ENCODE peak calls at places on chromosomes 11 and 22, in seven cellular contexts. P is GM12891, S is HepG2, A is H1, B is SK-N-SH, G is GM12878, Y is K562. T is an unnamed sample.
A peak's percentile ranks its signal among the peaks of the same experiment; 100 is the strongest.

GRCh38 chr11:87304350-87304749 is 266.6 kb downstream of the TMEM135 start:
- DNase-seq in A (no peak), B (no peak), P (no peak), S (no peak), Y (no peak), G (no peak), T (no peak)

GRCh38 chr11:66857234-66857926 is 516 bp downstream of the LRFN4 start:
- DNase-seq in P (peak; percentile 60), G (no peak), S (peak; percentile 30), Y (peak; percentile 74), A (no peak), B (peak; percentile 85), T (peak; percentile 56)

GRCh38 chr22:26585104-26585790 is 4.7 kb downstream of the TPST2 start:
- DNase-seq in S (no peak), Y (no peak), B (peak; percentile 53), P (no peak), A (no peak), G (no peak), T (no peak)

GRCh38 chr11:32594272-32594671 is 10.6 kb downstream of the EIF3M start:
- DNase-seq in A (no peak), S (no peak), P (no peak), B (no peak), G (no peak), Y (no peak), T (no peak)

GRCh38 chr11:33636104-33636503 is 64.5 kb downstream of the C11orf91 start:
- DNase-seq in B (no peak), G (no peak), S (no peak), P (no peak), Y (no peak), A (no peak), T (no peak)

GRCh38 chr11:95863486-95864140 is 60.3 kb downstream of the MTMR2 start:
- DNase-seq in P (no peak), B (no peak), S (no peak), Y (no peak), A (no peak), G (no peak), T (no peak)

GRCh38 chr11:95016133-95016532 is 8.9 kb upstream of the KDM4E start:
- DNase-seq in A (no peak), S (no peak), Y (no peak), B (no peak), G (no peak), P (no peak), T (no peak)

GRCh38 chr11:1732421-1733008 is 17.9 kb downstream of the IFITM10 start:
- DNase-seq in P (no peak), B (no peak), S (no peak), A (no peak), Y (no peak), G (no peak), T (no peak)

GRCh38 chr11:27770576-27770975 is 70.3 kb upstream of the BDNF start:
- DNase-seq in G (no peak), Y (no peak), A (no peak), B (no peak), S (no peak), P (no peak), T (no peak)

GRCh38 chr22:29635734-29636357 is 32.4 kb downstream of the NF2 start:
- DNase-seq in G (peak; percentile 23), A (no peak), Y (peak; percentile 29), P (no peak), B (peak; percentile 60), S (peak; percentile 32), T (no peak)
- TF ChIP-seq TAF1 in G (no peak), A (no peak), Y (no peak), P (no peak), B (no peak), S (no peak), T (no peak)

GRCh38 chr22:50705851-50706351 is 32.1 kb upstream of the ACR start:
- DNase-seq in P (no peak), B (no peak), S (no peak), Y (no peak), G (no peak), A (no peak), T (no peak)
- TF ChIP-seq TAF1 in P (no peak), B (no peak), S (no peak), Y (no peak), G (no peak), A (no peak), T (no peak)

GRCh38 chr11:126341760-126342161 is 13.7 kb upstream of the ST3GAL4 start:
- DNase-seq in Y (no peak), P (no peak), A (no peak), B (no peak), G (no peak), S (no peak), T (no peak)
- TF ChIP-seq TAF1 in Y (no peak), P (no peak), A (no peak), B (peak; percentile 35), G (no peak), S (no peak), T (no peak)

GRCh38 chr22:42608481-42609361 is 6.0 kb downstream of the POLDIP3 start:
- DNase-seq in A (no peak), P (no peak), G (no peak), S (no peak), B (no peak), Y (no peak), T (no peak)

GRCh38 chr22:42601879-42602465 is 12.7 kb downstream of the POLDIP3 start:
- DNase-seq in Y (no peak), G (no peak), B (no peak), S (peak; percentile 73), A (no peak), P (no peak), T (no peak)

GRCh38 chr22:42604403-42604802 is 10.3 kb downstream of the POLDIP3 start:
- DNase-seq in S (no peak), B (no peak), G (no peak), P (no peak), A (no peak), Y (no peak), T (no peak)

GRCh38 chr22:42602470-42602869 is 12.2 kb downstream of the POLDIP3 start:
- DNase-seq in Y (no peak), B (no peak), G (no peak), P (no peak), S (no peak), A (no peak), T (no peak)

DNA sequence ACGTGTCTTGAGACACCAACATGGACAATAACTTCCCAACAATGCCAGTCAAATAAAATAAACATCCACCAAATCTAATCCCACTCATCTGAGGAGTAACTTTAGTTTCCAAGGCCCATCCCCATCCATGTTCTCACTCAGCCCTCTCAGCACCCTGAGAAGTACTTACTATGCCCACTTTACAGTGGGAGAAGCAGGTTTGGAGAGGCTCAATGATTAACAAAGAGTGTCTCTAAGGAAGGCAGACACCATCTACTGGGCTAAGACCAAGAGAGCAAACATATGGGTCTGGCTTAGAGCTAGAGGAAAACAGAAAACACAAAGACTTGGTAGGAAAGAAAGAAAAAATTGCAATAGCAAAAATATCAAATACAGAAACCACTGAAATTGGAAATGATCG is 11.3 kb downstream of the POLDIP3 start:
- DNase-seq in A (no peak), B (no peak), Y (no peak), P (no peak), G (no peak), S (no peak), T (no peak)
- TF ChIP-seq TAF1 in A (no peak), B (no peak), Y (no peak), P (no peak), G (no peak), S (no peak), T (no peak)

T was measured in GM12892.